ENCODE peak calls at places on chromosomes 12 and 14, in four cellular contexts. J, R, Y and S are unnamed samples.
A peak's percentile ranks its signal among the peaks of the same experiment; 100 is the strongest.

GRCh38 chr12:70609739-70610491 is 27.3 kb downstream of the PTPRB start:
- DNase-seq in J (no peak), R (peak; percentile 60), Y (no peak), S (peak; percentile 62)

GRCh38 chr14:23695220-23695999 is 59.2 kb downstream of the DHRS2 start:
- DNase-seq in J (no peak), R (no peak), Y (no peak), S (no peak)

GRCh38 chr14:99972748-99973466 is 92.3 kb upstream of the EVL start:
- DNase-seq in J (no peak), R (no peak), Y (no peak), S (no peak)

GRCh38 chr12:121494093-121494787 is 86.6 kb downstream of the KDM2B start:
- DNase-seq in J (peak; percentile 48), R (peak; percentile 48), Y (peak; percentile 52), S (peak; percentile 68)

GRCh38 chr14:63563370-63564026 is 20.3 kb upstream of the PPP2R5E start:
- DNase-seq in J (no peak), R (no peak), Y (no peak), S (peak; percentile 46)

GRCh38 chr12:46356655-46357437 is 15.7 kb downstream of the SLC38A2 start:
- DNase-seq in J (no peak), R (no peak), Y (no peak), S (no peak)

GRCh38 chr14:53295985-53296582 is 143.0 kb upstream of the DDHD1 start:
- DNase-seq in J (no peak), R (peak; percentile 31), Y (no peak), S (peak; percentile 38)

GRCh38 chr12:52236386-52237050 is 3.5 kb downstream of the KRT7 start:
- DNase-seq in J (no peak), R (no peak), Y (no peak), S (no peak)

GRCh38 chr12:110224379-110225304 is 56.4 kb upstream of the ATP2A2 start:
- DNase-seq in J (no peak), R (peak; percentile 45), Y (no peak), S (no peak)

GRCh38 chr14:50025776-50026175 is 90.6 kb downstream of the VCPKMT start:
- DNase-seq in J (no peak), R (peak; percentile 81), Y (no peak), S (no peak)

GRCh38 chr14:66405158-66405557 is 81.0 kb upstream of the CCDC196 start:
- DNase-seq in J (no peak), R (no peak), Y (no peak), S (peak; percentile 26)

GRCh38 chr12:63955831-63956685 is 111.6 kb downstream of the SRGAP1 start:
- DNase-seq in J (no peak), R (no peak), Y (no peak), S (no peak)

GRCh38 chr12:49489720-49490119 is 49.1 kb upstream of the KCNH3 start:
- DNase-seq in J (no peak), R (no peak), Y (no peak), S (no peak)

GRCh38 chr12:52461693-52462092 is 9.7 kb upstream of the KRT6B start:
- DNase-seq in J (no peak), R (no peak), Y (no peak), S (no peak)

GRCh38 chr12:92543359-92543758 is 159.4 kb upstream of the PLEKHG7 start:
- DNase-seq in J (no peak), R (peak; percentile 65), Y (no peak), S (peak; percentile 70)

GRCh38 chr12:92133795-92134637 is 11.6 kb downstream of the BTG1 start:
- DNase-seq in J (no peak), R (no peak), Y (no peak), S (no peak)

GRCh38 chr12:126914170-126914796 is 1352.7 kb upstream of the TMEM132C start:
- DNase-seq in J (no peak), R (no peak), Y (no peak), S (no peak)

GRCh38 chr12:114662512-114663177 is 21.3 kb downstream of the TBX3 start:
- DNase-seq in J (no peak), R (peak; percentile 90), Y (peak; percentile 51), S (peak; percentile 83)

GRCh38 chr14:20623798-20624197 is 17.7 kb downstream of the OR6S1 start:
- DNase-seq in J (no peak), R (no peak), Y (no peak), S (no peak)